ENCODE peak calls at places on chromosomes 7 and 10, in six cellular contexts. T is ovary, U is prostate gland, L is cardiac muscle cell, H is suprapubic skin, Z is choroid plexus epithelial cell. K is an unnamed sample.
A peak's percentile ranks its signal among the peaks of the same experiment; 100 is the strongest.

GRCh38 chr10:1374501-1374900 is 318.3 kb downstream of the WDR37 start:
- DNase-seq in H (no peak), L (no peak), T (no peak), Z (no peak), U (no peak), K (no peak)

GRCh38 chr7:77338260-77338659 is 77.9 kb downstream of the GSAP start:
- DNase-seq in H (no peak), L (no peak), Z (no peak), T (no peak), U (no peak), K (peak; percentile 22)

GRCh38 chr10:79944428-79945395 is 4.2 kb downstream of the SFTPD start:
- DNase-seq in U (peak; percentile 1), Z (no peak), T (no peak), H (no peak), L (no peak), K (no peak)

GRCh38 chr7:29926216-29926615 is 63.4 kb downstream of the SCRN1 start:
- DNase-seq in L (no peak), T (no peak), U (no peak), Z (no peak), H (no peak), K (no peak)

GRCh38 chr10:16674147-16674703 is 143.0 kb downstream of the RSU1 start:
- DNase-seq in T (no peak), Z (no peak), U (no peak), H (no peak), L (no peak), K (no peak)

GRCh38 chr10:3785849-3786290 is 861 bp upstream of the KLF6 start:
- DNase-seq in H (no peak), U (no peak), L (peak; percentile 68), Z (peak; percentile 69), T (peak; percentile 63), K (peak; percentile 62)

GRCh38 chr7:108002726-108003590 is at the start of gene LAMB1:
- DNase-seq in H (peak; percentile 83), L (peak; percentile 93), U (peak; percentile 33), T (peak; percentile 80), Z (peak; percentile 86), K (peak; percentile 91)

GRCh38 chr10:29119374-29119773 is 169.5 kb upstream of the LYZL1 start:
- DNase-seq in H (no peak), Z (peak; percentile 39), U (no peak), T (peak; percentile 64), L (no peak), K (peak; percentile 34)

GRCh38 chr7:43039346-43039745 is 73.1 kb upstream of the HECW1 start:
- DNase-seq in U (no peak), H (no peak), Z (no peak), L (no peak), T (no peak), K (no peak)

GRCh38 chr7:120114626-120115025 is 158.3 kb upstream of the KCND2 start:
- DNase-seq in Z (no peak), T (no peak), H (no peak), L (no peak), U (no peak), K (no peak)

GRCh38 chr7:37604078-37604477 is 79.5 kb upstream of the GPR141 start:
- DNase-seq in H (no peak), T (no peak), L (no peak), Z (no peak), U (no peak), K (no peak)

GRCh38 chr7:74263399-74264120 is 9.4 kb upstream of the RFC2 start:
- DNase-seq in T (no peak), H (no peak), U (no peak), Z (no peak), L (no peak), K (no peak)

GRCh38 chr10:3426190-3426845 is 253.7 kb upstream of the PITRM1 start:
- DNase-seq in Z (peak; percentile 95), L (peak; percentile 82), U (no peak), H (no peak), T (no peak), K (peak; percentile 83)

GRCh38 chr7:154953006-154953684 is 49.8 kb downstream of the PAXIP1 start:
- DNase-seq in U (no peak), T (peak; percentile 35), H (no peak), Z (peak; percentile 62), L (peak; percentile 47), K (peak; percentile 60)

GRCh38 chr10:110556993-110557601 is 10.4 kb upstream of the SMC3 start:
- DNase-seq in Z (peak; percentile 73), U (peak; percentile 20), L (peak; percentile 73), H (no peak), T (peak; percentile 29), K (peak; percentile 73)

GRCh38 chr7:12749069-12749468 is 61.6 kb downstream of the ARL4A start:
- DNase-seq in H (no peak), U (no peak), T (no peak), Z (no peak), L (no peak), K (no peak)

GRCh38 chr7:30717181-30717580 is 34.8 kb upstream of the INMT start:
- DNase-seq in Z (no peak), H (peak; percentile 51), T (no peak), U (no peak), L (peak; percentile 12), K (peak; percentile 8)

GRCh38 chr7:2830609-2831376 is 13.3 kb downstream of the GNA12 start:
- DNase-seq in H (no peak), Z (peak; percentile 42), U (peak; percentile 46), T (no peak), L (peak; percentile 58), K (peak; percentile 67)

GRCh38 chr7:114048386-114049235 is 129.8 kb upstream of the PPP1R3A start:
- DNase-seq in L (peak; percentile 34), Z (peak; percentile 64), T (no peak), H (no peak), U (no peak), K (peak; percentile 14)

GRCh38 chr10:88450201-88450600 is 132.9 kb downstream of the RNLS start:
- DNase-seq in H (no peak), Z (no peak), U (no peak), T (no peak), L (no peak), K (no peak)

GRCh38 chr10:16957038-16957437 is 139.8 kb upstream of the RSU1 start:
- DNase-seq in T (no peak), U (no peak), Z (no peak), H (no peak), L (no peak), K (no peak)

GRCh38 chr10:44517635-44518034 is 132.7 kb upstream of the CXCL12 start:
- DNase-seq in U (no peak), L (no peak), T (no peak), Z (no peak), H (no peak), K (no peak)

GRCh38 chr7:6258440-6259182 is 13.8 kb downstream of the CYTH3 start:
- DNase-seq in T (no peak), U (no peak), L (peak; percentile 93), Z (peak; percentile 97), H (no peak), K (peak; percentile 94)

GRCh38 chr7:107164092-107164491 is 4.7 kb upstream of the HBP1 start:
- DNase-seq in U (no peak), H (no peak), L (no peak), T (no peak), Z (peak; percentile 22), K (peak; percentile 31)

GRCh38 chr10:85918371-85918770 is 448.2 kb downstream of the GRID1 start:
- DNase-seq in H (no peak), Z (no peak), U (no peak), L (no peak), T (no peak), K (no peak)

GRCh38 chr7:141045126-141045841 is 28.6 kb upstream of the TMEM178B start:
- DNase-seq in U (no peak), Z (no peak), L (no peak), H (no peak), T (no peak), K (no peak)

GRCh38 chr10:23886355-23886754 is 322.6 kb upstream of the KIAA1217 start:
- DNase-seq in L (no peak), T (no peak), Z (no peak), H (no peak), U (no peak), K (no peak)

GRCh38 chr7:154503962-154504550 is 451.9 kb downstream of the DPP6 start:
- DNase-seq in U (no peak), T (no peak), Z (peak; percentile 49), H (no peak), L (peak; percentile 29), K (peak; percentile 48)

DNA sequence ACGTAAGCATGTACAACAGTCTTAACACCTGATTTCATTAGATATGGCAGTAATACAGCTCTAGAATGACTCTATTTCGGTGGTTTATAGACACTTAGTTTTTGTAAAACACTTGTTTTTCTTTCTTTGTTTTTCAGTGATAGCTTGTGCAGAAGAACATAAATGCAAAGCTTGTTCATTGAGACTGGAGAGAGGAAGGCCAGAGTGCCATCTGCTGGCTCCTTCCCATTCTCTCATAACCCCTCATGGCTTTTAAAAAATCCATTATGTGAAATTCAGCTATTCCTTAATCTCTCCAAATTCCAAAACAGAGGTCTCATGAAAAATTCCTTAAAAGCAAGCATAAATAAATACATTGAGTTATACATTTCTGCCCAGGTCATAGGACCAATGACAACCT is 76.3 kb downstream of the CACNB2 start:
- DNase-seq in H (no peak), U (no peak), Z (peak; percentile 80), L (peak; percentile 53), T (peak; percentile 47), K (peak; percentile 60)
- TF ChIP-seq CTCF in H (no peak), U (peak; percentile 25), Z (peak; percentile 89), L (peak; percentile 59), T (no peak), K (peak; percentile 65)

GRCh38 chr7:111090834-111091233 is at the start of gene LRRN3:
- DNase-seq in H (no peak), T (peak; percentile 16), Z (peak; percentile 89), U (no peak), L (peak; percentile 61), K (peak; percentile 57)
- H3K4me3 ChIP-seq in H (peak within 1 kb of the TSS; percentile 31), T (peak within 1 kb of the TSS; percentile 23), Z (peak within 1 kb of the TSS; percentile 65), U (no peak within 1 kb of the TSS), L (peak within 1 kb of the TSS; percentile 54), K (peak within 1 kb of the TSS; percentile 47)

GRCh38 chr10:31622993-31623392 is 304.0 kb downstream of the ZEB1 start:
- DNase-seq in H (no peak), U (no peak), L (peak; percentile 92), T (no peak), Z (peak; percentile 60), K (peak; percentile 57)
- TF ChIP-seq CTCF in H (no peak), U (no peak), L (peak; percentile 39), T (no peak), Z (peak; percentile 25), K (peak; percentile 12)

DNA sequence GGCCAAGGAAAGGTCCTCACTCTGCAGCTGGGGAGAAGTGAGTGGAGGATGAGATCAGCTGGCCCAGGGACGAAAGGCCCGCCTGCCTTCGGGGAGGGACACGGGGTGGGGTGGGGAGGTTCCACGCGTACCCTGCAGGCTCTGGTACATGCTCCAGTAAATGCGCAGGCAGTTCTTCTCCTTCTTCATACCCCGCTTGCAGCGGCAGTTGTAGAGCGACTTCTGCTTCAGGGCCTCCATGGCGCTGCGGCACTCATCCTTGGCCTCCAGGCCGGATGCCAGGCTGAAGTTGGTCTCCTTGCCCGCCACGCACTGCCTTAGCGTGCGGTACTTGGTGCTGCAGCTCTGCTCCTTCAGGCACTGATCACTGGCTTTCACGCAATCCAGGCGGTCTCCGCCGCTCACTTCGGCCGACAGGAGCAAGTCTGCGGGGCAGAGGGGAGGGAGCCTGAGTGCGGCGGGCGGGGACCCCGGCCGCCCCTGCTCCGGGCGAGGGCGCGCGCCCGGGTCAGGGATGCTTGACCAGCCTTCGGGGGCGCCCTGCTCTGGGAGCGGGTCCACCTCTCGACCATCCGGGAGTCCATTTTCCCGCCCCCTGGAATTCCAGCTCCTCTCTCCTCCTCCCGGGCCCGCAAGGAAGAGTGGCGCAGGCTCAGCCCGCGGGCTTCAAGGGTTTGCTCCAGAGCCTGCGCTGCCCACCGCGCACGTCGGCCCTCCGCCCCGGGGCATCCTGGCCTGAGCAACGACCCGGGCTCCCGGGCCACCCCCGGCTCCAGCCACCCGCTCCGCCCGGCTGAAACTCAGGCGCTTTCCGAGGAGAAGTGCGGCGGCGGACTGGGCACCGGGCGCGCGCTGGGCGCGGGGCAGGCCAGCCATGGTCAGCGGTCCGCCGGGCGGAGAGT is 2.1 kb downstream of the GFRA1 start:
- DNase-seq in T (peak; percentile 34), L (no peak), H (no peak), U (no peak), Z (no peak), K (no peak)
- H3K4me3 ChIP-seq in T (peak overlapping the region; percentile 48), L (peak overlapping the region; percentile 45), H (peak overlapping the region; percentile 65), U (peak overlapping the region; percentile 23), Z (no peak overlapping the region), K (no peak overlapping the region)